ENCODE peak calls at places on chromosome 22, in eight cellular contexts. M is transverse colon, L is A549, G is tibial nerve, I is SK-N-SH, V is suprapubic skin, N is K562, C is stomach. U is an unnamed sample.

GRCh38 chr22:35629406-35630234 is 12.5 kb upstream of the MB start:
- DNase-seq in M (peak; percentile 60), L (peak; percentile 93), G (peak; percentile 78), I (no peak), V (peak; percentile 84), N (peak; percentile 37), C (peak; percentile 50), U (peak; percentile 84)

GRCh38 chr22:23088199-23088604 is 17.9 kb downstream of the GNAZ start:
- DNase-seq in M (no peak), L (no peak), G (no peak), I (no peak), V (no peak), N (peak; percentile 51), C (peak; percentile 78), U (no peak)

GRCh38 chr22:48080304-48081165 is 1318.1 kb downstream of the TBC1D22A start:
- DNase-seq in M (no peak), L (no peak), G (no peak), I (no peak), V (no peak), N (no peak), C (no peak), U (no peak)

GRCh38 chr22:29346659-29347058 is 31.2 kb upstream of the RASL10A start:
- DNase-seq in M (no peak), L (no peak), G (no peak), I (no peak), V (no peak), N (no peak), C (peak; percentile 70), U (no peak)

GRCh38 chr22:46579751-46580449 is 40.3 kb upstream of the GRAMD4 start:
- DNase-seq in M (no peak), L (no peak), G (no peak), I (no peak), V (no peak), N (no peak), C (no peak), U (no peak)

GRCh38 chr22:45882881-45883810 is 93.8 kb downstream of the WNT7B start:
- DNase-seq in M (no peak), L (no peak), G (no peak), I (no peak), V (peak; percentile 67), N (no peak), C (no peak), U (no peak)

GRCh38 chr22:49528420-49528720 is 299.3 kb downstream of the BRD1 start:
- DNase-seq in M (no peak), L (no peak), G (no peak), I (no peak), V (no peak), N (no peak), C (no peak), U (no peak)

GRCh38 chr22:28116261-28116673 is 197.2 kb upstream of the PITPNB start:
- DNase-seq in M (peak; percentile 14), L (peak; percentile 19), G (no peak), I (no peak), V (no peak), N (no peak), C (no peak), U (peak; percentile 62)

GRCh38 chr22:49396817-49397216 is 430.9 kb downstream of the BRD1 start:
- DNase-seq in M (no peak), L (no peak), G (no peak), I (no peak), V (no peak), N (no peak), C (no peak), U (no peak)

GRCh38 chr22:45019861-45020655 is 10.3 kb upstream of the PHF21B start:
- DNase-seq in M (no peak), L (no peak), G (no peak), I (no peak), V (no peak), N (no peak), C (no peak), U (no peak)

GRCh38 chr22:43222281-43222680 is 35.3 kb upstream of the TTLL12 start:
- DNase-seq in M (no peak), L (no peak), G (no peak), I (peak; percentile 59), V (no peak), N (peak; percentile 52), C (no peak), U (peak; percentile 71)

GRCh38 chr22:31659246-31659645 is 2.8 kb downstream of the PISD start:
- DNase-seq in M (no peak), L (no peak), G (no peak), I (no peak), V (no peak), N (no peak), C (no peak), U (no peak)

GRCh38 chr22:27801197-27801615 is 350 bp downstream of the MN1 start:
- DNase-seq in M (peak; percentile 30), L (peak; percentile 30), G (no peak), I (peak; percentile 84), V (no peak), N (no peak), C (peak; percentile 33), U (peak; percentile 45)

GRCh38 chr22:25404923-25405853 is 159.3 kb upstream of the GRK3 start:
- DNase-seq in M (peak; percentile 86), L (peak; percentile 42), G (peak; percentile 54), I (peak; percentile 85), V (no peak), N (peak; percentile 83), C (peak; percentile 83), U (peak; percentile 76)

GRCh38 chr22:19820880-19821522 is 33.7 kb downstream of the GNB1L start:
- DNase-seq in M (no peak), L (no peak), G (no peak), I (peak; percentile 47), V (peak; percentile 76), N (no peak), C (peak; percentile 19), U (no peak)
- TF ChIP-seq CTCF in M (no peak), L (no peak), G (no peak), I (no peak), V (no peak), N (peak; percentile 57), C (no peak), U (no peak)

DNA sequence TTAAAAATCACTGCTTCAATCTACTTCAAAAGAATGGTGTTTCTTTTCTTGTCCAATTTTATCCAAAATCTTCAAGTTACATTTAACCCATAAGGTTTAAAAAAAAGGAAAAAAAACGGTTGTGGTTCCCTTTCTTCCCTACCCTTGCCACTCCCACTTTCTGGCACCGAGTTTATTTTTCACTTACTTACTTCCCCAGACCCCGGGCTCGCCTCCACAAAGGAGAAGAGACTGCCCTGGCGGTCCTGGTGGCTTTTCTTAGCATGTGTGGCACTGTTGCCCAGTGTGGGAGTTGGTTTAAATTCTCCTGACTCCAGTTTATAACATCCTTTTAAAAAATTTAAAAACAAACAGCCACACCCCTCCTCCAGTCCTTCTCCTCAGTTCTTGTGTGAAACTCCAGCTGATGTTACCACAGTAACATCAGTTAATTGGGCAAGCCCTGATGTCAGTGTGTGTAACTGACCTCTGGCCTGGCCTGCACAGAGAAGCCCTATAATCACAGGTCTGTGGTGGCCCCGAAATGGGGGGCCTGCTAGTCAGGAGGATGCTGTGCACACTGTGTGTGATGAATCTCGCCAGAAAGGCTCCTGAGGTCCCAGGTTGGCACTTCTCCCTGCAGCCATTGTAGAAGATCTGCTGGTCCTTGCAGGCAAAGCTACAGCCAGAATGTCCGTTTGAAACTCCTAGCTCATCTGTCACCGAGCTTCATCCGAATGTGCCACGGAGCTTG is 7.8 kb downstream of the YDJC start:
- DNase-seq in M (no peak), L (no peak), G (peak; percentile 24), I (peak; percentile 4), V (no peak), N (no peak), C (no peak), U (no peak)
- TF ChIP-seq EP300 in M (no peak), L (no peak), G (no peak), I (no peak), V (no peak), N (no peak), C (no peak), U (no peak)

GRCh38 chr22:41478473-41478872 is 9.6 kb downstream of the ACO2 start:
- DNase-seq in M (no peak), L (no peak), G (no peak), I (no peak), V (no peak), N (no peak), C (no peak), U (no peak)

GRCh38 chr22:41471606-41472005 is 2.7 kb downstream of the ACO2 start:
- DNase-seq in M (no peak), L (no peak), G (no peak), I (no peak), V (no peak), N (no peak), C (no peak), U (no peak)

GRCh38 chr22:41478891-41479521 is 10.1 kb downstream of the ACO2 start:
- DNase-seq in M (no peak), L (no peak), G (peak; percentile 45), I (no peak), V (no peak), N (no peak), C (no peak), U (no peak)

GRCh38 chr22:41479671-41480396 is 10.9 kb downstream of the ACO2 start:
- DNase-seq in M (no peak), L (no peak), G (no peak), I (no peak), V (no peak), N (no peak), C (no peak), U (no peak)

GRCh38 chr22:41474878-41475451 is 6.0 kb downstream of the ACO2 start:
- DNase-seq in M (no peak), L (no peak), G (no peak), I (no peak), V (no peak), N (no peak), C (no peak), U (no peak)
- H3K4me1 ChIP-seq in M (peaks cover 9% of the 10 kb centered on the region), L (peaks cover 4% of the 10 kb centered on the region), G (peaks cover 18% of the 10 kb centered on the region), I (no peaks in the 10 kb centered on the region), V (peaks cover 30% of the 10 kb centered on the region), N (peaks cover 3% of the 10 kb centered on the region), C (peaks cover 90% of the 10 kb centered on the region), U (peaks cover 2% of the 10 kb centered on the region)

GRCh38 chr22:38631724-38632123 is 24.5 kb downstream of the FAM227A start:
- DNase-seq in M (no peak), L (no peak), G (no peak), I (no peak), V (no peak), N (no peak), C (no peak), U (no peak)

GRCh38 chr22:38638216-38638615 is 18.0 kb downstream of the FAM227A start:
- DNase-seq in M (no peak), L (no peak), G (no peak), I (no peak), V (no peak), N (no peak), C (no peak), U (no peak)

GRCh38 chr22:38629108-38629507 is 27.1 kb downstream of the FAM227A start:
- DNase-seq in M (no peak), L (no peak), G (no peak), I (no peak), V (no peak), N (no peak), C (no peak), U (no peak)

GRCh38 chr22:38628444-38628843 is 27.7 kb downstream of the FAM227A start:
- DNase-seq in M (no peak), L (no peak), G (no peak), I (no peak), V (no peak), N (no peak), C (no peak), U (no peak)

DNA sequence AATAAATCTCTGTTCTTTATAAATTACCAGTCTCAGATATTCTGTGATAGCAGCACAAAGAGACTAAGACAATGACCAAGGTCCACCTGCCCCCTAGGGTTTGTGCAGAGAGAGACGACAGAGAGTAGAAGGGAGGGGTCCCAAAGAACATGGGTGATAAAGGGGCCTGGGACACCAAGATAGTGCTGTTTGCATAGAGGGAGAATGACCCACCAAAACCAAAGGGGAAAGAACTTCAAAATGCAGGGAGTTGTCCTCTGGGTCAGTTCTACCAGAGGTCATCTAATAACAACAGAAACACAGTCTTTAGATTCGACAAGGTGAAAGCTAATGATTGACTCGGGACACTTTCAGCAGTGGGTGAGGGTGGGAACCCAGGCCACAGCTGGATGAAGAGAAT is 23.7 kb downstream of the FAM227A start:
- DNase-seq in M (no peak), L (no peak), G (no peak), I (no peak), V (no peak), N (peak; percentile 21), C (no peak), U (no peak)
- TF ChIP-seq CTCF in M (no peak), L (no peak), G (no peak), I (no peak), V (no peak), N (peak; percentile 6), C (no peak), U (no peak)